ENCODE peak calls at places on chromosomes 16 and 17, in ten cellular contexts. K is neural progenitor cell; C is mucosa of descending colon; L is IMR-90; H is colonic mucosa; Y is CD8-positive, alpha-beta T cell; R is heart right ventricle; Z is lower lobe of right lung; D is mammary epithelial cell; V is HCT116. X is an unnamed sample.
A peak's percentile ranks its signal among the peaks of the same experiment; 100 is the strongest.

GRCh38 chr17:76808326-76808725 is 59.9 kb upstream of the MGAT5B start:
- DNase-seq in K (no peak), C (no peak), L (no peak), H (no peak), Y (no peak), R (no peak), Z (no peak), D (no peak), V (no peak), X (no peak)

GRCh38 chr16:24119807-24120206 is 136.3 kb upstream of the CACNG3 start:
- DNase-seq in K (no peak), C (no peak), L (no peak), H (no peak), Y (no peak), R (no peak), Z (no peak), D (no peak), V (no peak), X (no peak)

GRCh38 chr16:67661101-67661661 is 421 bp downstream of the PARD6A start:
- DNase-seq in K (peak; percentile 90), C (no peak), L (peak; percentile 52), H (no peak), Y (peak; percentile 40), R (no peak), Z (no peak), D (peak; percentile 48), V (no peak), X (peak; percentile 65)

GRCh38 chr17:14923981-14924380 is 341.1 kb downstream of the PMP22 start:
- DNase-seq in K (no peak), C (no peak), L (peak; percentile 64), H (no peak), Y (no peak), R (no peak), Z (no peak), D (no peak), V (no peak), X (no peak)

GRCh38 chr16:34802848-34803599 is 1343.6 kb downstream of the TP53TG3F start:
- DNase-seq in K (no peak), C (no peak), L (no peak), H (no peak), Y (no peak), R (no peak), Z (no peak), D (no peak), V (no peak), X (no peak)

GRCh38 chr16:72372646-72373045 is 200.7 kb upstream of the PMFBP1 start:
- DNase-seq in K (no peak), C (no peak), L (no peak), H (no peak), Y (no peak), R (no peak), Z (no peak), D (peak; percentile 11), V (no peak), X (no peak)

GRCh38 chr17:3777366-3777765 is 23.6 kb downstream of the ITGAE start:
- DNase-seq in K (no peak), C (no peak), L (no peak), H (no peak), Y (no peak), R (no peak), Z (no peak), D (no peak), V (no peak), X (no peak)

GRCh38 chr17:61076649-61077048 is 323.0 kb upstream of the TBX2 start:
- DNase-seq in K (no peak), C (no peak), L (peak; percentile 32), H (no peak), Y (no peak), R (no peak), Z (no peak), D (no peak), V (no peak), X (no peak)

GRCh38 chr16:3173892-3174617 is 13.9 kb upstream of the OR1F1 start:
- DNase-seq in K (peak; percentile 87), C (no peak), L (no peak), H (no peak), Y (no peak), R (no peak), Z (peak; percentile 29), D (peak; percentile 46), V (no peak), X (no peak)

GRCh38 chr16:29840240-29840639 is 20.0 kb downstream of the MVP start:
- DNase-seq in K (no peak), C (no peak), L (no peak), H (no peak), Y (no peak), R (no peak), Z (no peak), D (no peak), V (no peak), X (no peak)

GRCh38 chr16:29841631-29842030 is 21.4 kb downstream of the MVP start:
- DNase-seq in K (no peak), C (no peak), L (no peak), H (no peak), Y (no peak), R (no peak), Z (no peak), D (no peak), V (no peak), X (no peak)

GRCh38 chr16:29843942-29844341 is 19.1 kb downstream of the CDIPT start:
- DNase-seq in K (no peak), C (no peak), L (no peak), H (no peak), Y (no peak), R (no peak), Z (no peak), D (no peak), V (no peak), X (no peak)

GRCh38 chr16:29844575-29845331 is 18.3 kb downstream of the CDIPT start:
- DNase-seq in K (no peak), C (no peak), L (no peak), H (no peak), Y (no peak), R (no peak), Z (peak; percentile 73), D (no peak), V (no peak), X (no peak)

GRCh38 chr16:29842732-29843346 is 20.2 kb downstream of the CDIPT start:
- DNase-seq in K (no peak), C (no peak), L (no peak), H (no peak), Y (no peak), R (no peak), Z (no peak), D (no peak), V (no peak), X (no peak)
- TF ChIP-seq CTCF in K (no peak), C (no peak), L (no peak), H (no peak), Y (no peak), R (no peak), Z (no peak), D (peak; percentile 5), V (no peak), X (no peak)

GRCh38 chr17:31566247-31566991 is 174.9 kb downstream of the RAB11FIP4 start:
- DNase-seq in K (no peak), C (no peak), L (no peak), H (no peak), Y (no peak), R (no peak), Z (no peak), D (no peak), V (no peak), X (no peak)
- H3K36me3 ChIP-seq in K (no peaks in the 10 kb centered on the region), C (no peaks in the 10 kb centered on the region), L (peaks cover 5% of the 10 kb centered on the region), H (no peaks in the 10 kb centered on the region), Y (no peaks in the 10 kb centered on the region), R (no peaks in the 10 kb centered on the region), Z (no peaks in the 10 kb centered on the region), D (no peaks in the 10 kb centered on the region), V (no peaks in the 10 kb centered on the region), X (no peaks in the 10 kb centered on the region)

GRCh38 chr16:28324887-28325279 is 32.6 kb downstream of the SBK1 start:
- DNase-seq in K (no peak), C (no peak), L (no peak), H (no peak), Y (no peak), R (no peak), Z (no peak), D (no peak), V (no peak), X (peak; percentile 10)

GRCh38 chr16:28321700-28322411 is 29.5 kb downstream of the SBK1 start:
- DNase-seq in K (peak; percentile 52), C (peak; percentile 64), L (peak; percentile 9), H (peak; percentile 32), Y (no peak), R (no peak), Z (no peak), D (peak; percentile 16), V (peak; percentile 12), X (peak; percentile 52)

GRCh38 chr16:28324235-28324886 is 32.0 kb downstream of the SBK1 start:
- DNase-seq in K (no peak), C (peak; percentile 16), L (no peak), H (no peak), Y (no peak), R (peak; percentile 1), Z (no peak), D (no peak), V (no peak), X (peak; percentile 31)

DNA sequence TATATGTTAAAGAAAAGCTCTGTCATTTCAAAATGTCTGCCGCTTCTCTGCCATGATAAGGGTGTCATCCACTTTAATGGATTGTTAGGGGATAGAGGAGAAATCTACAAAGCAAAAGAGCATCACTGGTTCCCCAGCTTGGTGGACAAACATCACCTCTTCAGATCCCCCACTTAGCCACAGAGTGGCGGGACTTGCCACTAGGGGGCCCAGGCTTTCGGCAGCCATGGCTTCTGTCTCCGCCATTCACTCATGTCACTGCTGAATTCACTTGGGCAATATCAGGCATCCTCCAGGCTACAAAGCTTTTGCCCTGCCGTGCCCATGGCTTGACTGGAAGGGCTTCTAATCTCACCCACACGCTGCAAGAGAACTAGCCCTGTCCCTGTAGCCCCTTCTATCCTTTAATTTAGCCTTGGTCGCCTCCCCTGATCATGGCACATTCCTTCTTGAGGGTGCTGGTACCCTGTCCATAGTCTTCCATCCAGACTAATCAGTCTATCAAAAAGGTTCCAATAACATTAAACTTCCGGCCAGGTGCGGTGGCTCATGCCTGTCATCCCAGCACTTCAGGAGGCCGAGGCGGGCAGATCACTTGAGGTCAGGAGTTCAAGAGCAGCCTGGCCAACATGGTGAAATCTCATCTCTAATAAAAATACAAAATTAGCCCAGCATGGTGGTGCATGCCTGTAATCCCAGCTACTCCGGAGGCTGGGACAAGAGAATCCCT is 34.7 kb downstream of the SBK1 start:
- DNase-seq in K (peak; percentile 81), C (peak; percentile 74), L (peak; percentile 34), H (peak; percentile 60), Y (peak; percentile 70), R (peak; percentile 34), Z (peak; percentile 57), D (peak; percentile 16), V (peak; percentile 26), X (peak; percentile 75)
- TF ChIP-seq CTCF in K (peak; percentile 81), C (peak; percentile 30), L (peak; percentile 70), H (peak; percentile 75), Y (peak; percentile 74), R (peak; percentile 48), Z (peak; percentile 71), D (peak; percentile 71), V (peak; percentile 89), X (peak; percentile 82)

GRCh38 chr17:37234106-37234505 is 141.7 kb upstream of the C17orf78 start:
- DNase-seq in K (no peak), C (no peak), L (peak; percentile 4), H (no peak), Y (no peak), R (no peak), Z (no peak), D (no peak), V (no peak), X (no peak)

GRCh38 chr17:37240381-37240780 is 135.4 kb upstream of the C17orf78 start:
- DNase-seq in K (no peak), C (no peak), L (no peak), H (no peak), Y (no peak), R (no peak), Z (no peak), D (no peak), V (no peak), X (no peak)

GRCh38 chr17:37239690-37240344 is 136.0 kb upstream of the C17orf78 start:
- DNase-seq in K (peak; percentile 12), C (peak; percentile 2), L (peak; percentile 72), H (no peak), Y (no peak), R (no peak), Z (no peak), D (no peak), V (peak; percentile 3), X (no peak)
- H3K36me3 ChIP-seq in K (peaks cover 38% of the 10 kb centered on the region), C (no peaks in the 10 kb centered on the region), L (peaks cover 25% of the 10 kb centered on the region), H (no peaks in the 10 kb centered on the region), Y (no peaks in the 10 kb centered on the region), R (no peaks in the 10 kb centered on the region), Z (peaks cover 86% of the 10 kb centered on the region), D (peaks cover 69% of the 10 kb centered on the region), V (peaks cover 64% of the 10 kb centered on the region), X (peaks cover 2% of the 10 kb centered on the region)

X was measured in Caco-2.